ENCODE peak calls at places on chromosome 21, in ten cellular contexts. One of them, this sample, is unnamed.

GRCh38 chr21:16194851-16195251 is 465.1 kb downstream of the USP25 start:
- DNase-seq in HS-27A: peak; percentile 51
- DNase-seq in choroid plexus epithelial cell: peak; percentile 57
- DNase-seq in cardiac fibroblast: peak; percentile 46
- DNase-seq in posterior cingulate gyrus: no peak
- DNase-seq in stimulated activated CD4-positive, alpha-beta T cell treated with anti-CD3 and anti-CD28 coated beads, TNF-alpha, amount 100 ng/mL, for 24 hours: no peak
- DNase-seq in NB4: no peak
- DNase-seq in M059J: peak; percentile 54
- DNase-seq in stimulated activated CD8-positive, alpha-beta memory T cell treated with anti-CD3 and anti-CD28 coated beads, Interleukin-12 subunit alpha, Interleukin-12 subunit beta, amount 100 ng/mL, for 1 hour: no peak
- DNase-seq in mesothelial cell of epicardium: no peak
- DNase-seq in this sample: peak; percentile 7

GRCh38 chr21:16179732-16180131 is 449.9 kb downstream of the USP25 start:
- DNase-seq in HS-27A: no peak
- DNase-seq in choroid plexus epithelial cell: peak; percentile 60
- DNase-seq in cardiac fibroblast: no peak
- DNase-seq in posterior cingulate gyrus: no peak
- DNase-seq in stimulated activated CD4-positive, alpha-beta T cell treated with anti-CD3 and anti-CD28 coated beads, TNF-alpha, amount 100 ng/mL, for 24 hours: no peak
- DNase-seq in NB4: no peak
- DNase-seq in M059J: no peak
- DNase-seq in stimulated activated CD8-positive, alpha-beta memory T cell treated with anti-CD3 and anti-CD28 coated beads, Interleukin-12 subunit alpha, Interleukin-12 subunit beta, amount 100 ng/mL, for 1 hour: no peak
- DNase-seq in mesothelial cell of epicardium: no peak
- DNase-seq in this sample: no peak

GRCh38 chr21:36297555-36297937 is 22.5 kb upstream of the MORC3 start:
- DNase-seq in HS-27A: no peak
- DNase-seq in choroid plexus epithelial cell: no peak
- DNase-seq in cardiac fibroblast: no peak
- DNase-seq in posterior cingulate gyrus: peak; percentile 6
- DNase-seq in stimulated activated CD4-positive, alpha-beta T cell treated with anti-CD3 and anti-CD28 coated beads, TNF-alpha, amount 100 ng/mL, for 24 hours: no peak
- DNase-seq in NB4: no peak
- DNase-seq in M059J: no peak
- DNase-seq in stimulated activated CD8-positive, alpha-beta memory T cell treated with anti-CD3 and anti-CD28 coated beads, Interleukin-12 subunit alpha, Interleukin-12 subunit beta, amount 100 ng/mL, for 1 hour: no peak
- DNase-seq in mesothelial cell of epicardium: no peak
- DNase-seq in this sample: no peak

GRCh38 chr21:33441489-33442477 is 38.0 kb downstream of the TMEM50B start:
- DNase-seq in HS-27A: no peak
- DNase-seq in choroid plexus epithelial cell: peak; percentile 70
- DNase-seq in cardiac fibroblast: peak; percentile 80
- DNase-seq in posterior cingulate gyrus: no peak
- DNase-seq in stimulated activated CD4-positive, alpha-beta T cell treated with anti-CD3 and anti-CD28 coated beads, TNF-alpha, amount 100 ng/mL, for 24 hours: no peak
- DNase-seq in NB4: peak; percentile 23
- DNase-seq in M059J: peak; percentile 62
- DNase-seq in stimulated activated CD8-positive, alpha-beta memory T cell treated with anti-CD3 and anti-CD28 coated beads, Interleukin-12 subunit alpha, Interleukin-12 subunit beta, amount 100 ng/mL, for 1 hour: no peak
- DNase-seq in mesothelial cell of epicardium: no peak
- DNase-seq in this sample: no peak

GRCh38 chr21:15071012-15071411 is 6.2 kb upstream of the NRIP1 start:
- DNase-seq in HS-27A: no peak
- DNase-seq in choroid plexus epithelial cell: no peak
- DNase-seq in cardiac fibroblast: no peak
- DNase-seq in posterior cingulate gyrus: peak; percentile 62
- DNase-seq in stimulated activated CD4-positive, alpha-beta T cell treated with anti-CD3 and anti-CD28 coated beads, TNF-alpha, amount 100 ng/mL, for 24 hours: no peak
- DNase-seq in NB4: no peak
- DNase-seq in M059J: no peak
- DNase-seq in stimulated activated CD8-positive, alpha-beta memory T cell treated with anti-CD3 and anti-CD28 coated beads, Interleukin-12 subunit alpha, Interleukin-12 subunit beta, amount 100 ng/mL, for 1 hour: no peak
- DNase-seq in mesothelial cell of epicardium: no peak
- DNase-seq in this sample: no peak

GRCh38 chr21:35476616-35477395 is 427.7 kb upstream of the RUNX1 start:
- DNase-seq in HS-27A: peak; percentile 74
- DNase-seq in choroid plexus epithelial cell: peak; percentile 82
- DNase-seq in cardiac fibroblast: peak; percentile 64
- DNase-seq in posterior cingulate gyrus: no peak
- DNase-seq in stimulated activated CD4-positive, alpha-beta T cell treated with anti-CD3 and anti-CD28 coated beads, TNF-alpha, amount 100 ng/mL, for 24 hours: no peak
- DNase-seq in NB4: no peak
- DNase-seq in M059J: peak; percentile 85
- DNase-seq in stimulated activated CD8-positive, alpha-beta memory T cell treated with anti-CD3 and anti-CD28 coated beads, Interleukin-12 subunit alpha, Interleukin-12 subunit beta, amount 100 ng/mL, for 1 hour: no peak
- DNase-seq in mesothelial cell of epicardium: no peak
- DNase-seq in this sample: no peak

GRCh38 chr21:35236090-35236489 is 187.0 kb upstream of the RUNX1 start:
- DNase-seq in HS-27A: no peak
- DNase-seq in choroid plexus epithelial cell: no peak
- DNase-seq in cardiac fibroblast: no peak
- DNase-seq in posterior cingulate gyrus: no peak
- DNase-seq in stimulated activated CD4-positive, alpha-beta T cell treated with anti-CD3 and anti-CD28 coated beads, TNF-alpha, amount 100 ng/mL, for 24 hours: no peak
- DNase-seq in NB4: peak; percentile 23
- DNase-seq in M059J: no peak
- DNase-seq in stimulated activated CD8-positive, alpha-beta memory T cell treated with anti-CD3 and anti-CD28 coated beads, Interleukin-12 subunit alpha, Interleukin-12 subunit beta, amount 100 ng/mL, for 1 hour: no peak
- DNase-seq in mesothelial cell of epicardium: no peak
- DNase-seq in this sample: no peak

GRCh38 chr21:37208741-37209225 is 58.4 kb downstream of the VPS26C start:
- DNase-seq in HS-27A: no peak
- DNase-seq in choroid plexus epithelial cell: no peak
- DNase-seq in cardiac fibroblast: no peak
- DNase-seq in posterior cingulate gyrus: no peak
- DNase-seq in stimulated activated CD4-positive, alpha-beta T cell treated with anti-CD3 and anti-CD28 coated beads, TNF-alpha, amount 100 ng/mL, for 24 hours: no peak
- DNase-seq in NB4: no peak
- DNase-seq in M059J: no peak
- DNase-seq in stimulated activated CD8-positive, alpha-beta memory T cell treated with anti-CD3 and anti-CD28 coated beads, Interleukin-12 subunit alpha, Interleukin-12 subunit beta, amount 100 ng/mL, for 1 hour: no peak
- DNase-seq in mesothelial cell of epicardium: no peak
- DNase-seq in this sample: no peak

GRCh38 chr21:44691686-44692085 is 5.3 kb upstream of the KRTAP10-12 start:
- DNase-seq in HS-27A: no peak
- DNase-seq in choroid plexus epithelial cell: no peak
- DNase-seq in cardiac fibroblast: no peak
- DNase-seq in posterior cingulate gyrus: no peak
- DNase-seq in stimulated activated CD4-positive, alpha-beta T cell treated with anti-CD3 and anti-CD28 coated beads, TNF-alpha, amount 100 ng/mL, for 24 hours: no peak
- DNase-seq in NB4: no peak
- DNase-seq in M059J: no peak
- DNase-seq in stimulated activated CD8-positive, alpha-beta memory T cell treated with anti-CD3 and anti-CD28 coated beads, Interleukin-12 subunit alpha, Interleukin-12 subunit beta, amount 100 ng/mL, for 1 hour: no peak
- DNase-seq in mesothelial cell of epicardium: no peak
- DNase-seq in this sample: no peak

GRCh38 chr21:46122241-46122671 is 24.3 kb downstream of the COL6A2 start:
- DNase-seq in HS-27A: no peak
- DNase-seq in choroid plexus epithelial cell: peak; percentile 72
- DNase-seq in cardiac fibroblast: peak; percentile 61
- DNase-seq in posterior cingulate gyrus: peak; percentile 89
- DNase-seq in stimulated activated CD4-positive, alpha-beta T cell treated with anti-CD3 and anti-CD28 coated beads, TNF-alpha, amount 100 ng/mL, for 24 hours: no peak
- DNase-seq in NB4: peak; percentile 34
- DNase-seq in M059J: peak; percentile 44
- DNase-seq in stimulated activated CD8-positive, alpha-beta memory T cell treated with anti-CD3 and anti-CD28 coated beads, Interleukin-12 subunit alpha, Interleukin-12 subunit beta, amount 100 ng/mL, for 1 hour: no peak
- DNase-seq in mesothelial cell of epicardium: peak; percentile 31
- DNase-seq in this sample: no peak